ENCODE peak calls at places on chromosomes 6 and 20, in five cellular contexts. P is cardiac fibroblast; R is nucleus accumbens; U is CD4-positive, alpha-beta T cell; Q is HEK293T. T is an unnamed sample.

GRCh38 chr6:158222066-158222465 is 53.9 kb downstream of the GTF2H5 start:
- DNase-seq in Q (no peak), P (no peak), U (no peak), R (no peak), T (peak)

GRCh38 chr20:58538752-58539151 is 23.6 kb upstream of the APCDD1L start:
- DNase-seq in P (no peak), Q (no peak), U (no peak), R (no peak), T (no peak)

GRCh38 chr6:5179917-5180316 is 80.8 kb downstream of the LYRM4 start:
- DNase-seq in U (no peak), Q (no peak), P (no peak), R (no peak), T (no peak)

GRCh38 chr6:167735498-167736201 is 91.1 kb upstream of the AFDN start:
- DNase-seq in P (no peak), R (no peak), U (no peak), Q (no peak), T (no peak)

GRCh38 chr6:32792901-32793400 is 23.9 kb downstream of the HLA-DOB start:
- DNase-seq in Q (no peak), R (no peak), U (no peak), P (no peak), T (no peak)

GRCh38 chr6:136726837-136727557 is 65.3 kb downstream of the MAP3K5 start:
- DNase-seq in U (no peak), R (no peak), P (no peak), Q (no peak), T (no peak)

GRCh38 chr6:6452002-6452401 is 131.5 kb upstream of the F13A1 start:
- DNase-seq in Q (no peak), U (no peak), R (no peak), P (no peak), T (no peak)

GRCh38 chr6:145116591-145117178 is 618.6 kb downstream of the EPM2A start:
- DNase-seq in R (no peak), Q (no peak), P (no peak), U (no peak), T (no peak)

GRCh38 chr20:48682529-48683385 is 145.0 kb downstream of the PREX1 start:
- DNase-seq in U (no peak), R (peak), P (peak), Q (peak), T (peak)

GRCh38 chr6:25344827-25345226 is 65.7 kb downstream of the CARMIL1 start:
- DNase-seq in U (no peak), P (no peak), Q (no peak), R (no peak), T (no peak)

GRCh38 chr6:138346302-138347195 is 31.2 kb upstream of the SMIM28 start:
- DNase-seq in Q (no peak), U (no peak), P (peak), R (no peak), T (no peak)

GRCh38 chr20:5090191-5090590 is 29.6 kb downstream of the PCNA start:
- DNase-seq in Q (no peak), R (no peak), U (no peak), P (no peak), T (no peak)

GRCh38 chr20:15760217-15760567 is 813.1 kb downstream of the KIF16B start:
- DNase-seq in P (no peak), R (no peak), Q (no peak), U (no peak), T (peak)

GRCh38 chr6:97133071-97133470 is 149.9 kb downstream of the MMS22L start:
- DNase-seq in R (peak), Q (no peak), P (no peak), U (no peak), T (peak)

GRCh38 chr20:50368813-50369224 is 141.4 kb upstream of the PTPN1 start:
- DNase-seq in P (peak), U (no peak), Q (no peak), R (no peak), T (peak)

GRCh38 chr6:122609881-122610689 is at the start of gene PKIB:
- DNase-seq in U (peak), Q (peak), R (peak), P (peak), T (peak)

T was measured in SJCRH30.